ENCODE peak calls at places on chromosome 21, in eight cellular contexts. I is BE2C; Q is GM03348; T is activated T-helper 2 cell treated with anti-CD3 and anti-CD28 coated beads, Interferon-gamma antibody, Interleukin-2, Interleukin-4, amounts not matched to agents 10 μg/mL and 5 μg/mL and 100 μg/mL, durations not matched to agents 14 hours and 24 hours and 36 hours; G is NCI-H1694; M is stomach; H is left kidney; C is stimulated activated CD4-positive, alpha-beta T cell treated with anti-CD3 and anti-CD28 coated beads, Interleukin-12 subunit alpha, Interleukin-12 subunit beta, amount 100 ng/mL, for 48 hours. U is an unnamed sample.

GRCh38 chr21:35864039-35864438 is 196.3 kb downstream of the SETD4 start:
- DNase-seq in I (no peak), Q (no peak), T (no peak), G (no peak), M (no peak), H (no peak), C (no peak), U (no peak)

GRCh38 chr21:31456201-31456600 is 112.1 kb upstream of the TIAM1 start:
- DNase-seq in I (no peak), Q (no peak), T (no peak), G (no peak), M (no peak), H (no peak), C (no peak), U (no peak)

GRCh38 chr21:46568562-46568961 is 36.3 kb downstream of the S100B start:
- DNase-seq in I (no peak), Q (no peak), T (no peak), G (no peak), M (no peak), H (no peak), C (no peak), U (no peak)

GRCh38 chr21:37071561-37072238 is 1.2 kb downstream of the PIGP start:
- DNase-seq in I (peak), Q (peak), T (no peak), G (peak), M (peak), H (peak), C (no peak), U (peak)

GRCh38 chr21:39353295-39353694 is 4.4 kb upstream of the HMGN1 start:
- DNase-seq in I (no peak), Q (no peak), T (no peak), G (no peak), M (no peak), H (no peak), C (no peak), U (no peak)

GRCh38 chr21:46183910-46184624 is at the start of gene SPATC1L:
- DNase-seq in I (peak), Q (peak), T (no peak), G (peak), M (peak), H (peak), C (peak), U (no peak)

GRCh38 chr21:42218836-42219605 is at the start of gene ABCG1:
- DNase-seq in I (peak), Q (peak), T (no peak), G (no peak), M (peak), H (peak), C (no peak), U (peak)

GRCh38 chr21:36347278-36347961 is 27.4 kb downstream of the MORC3 start:
- DNase-seq in I (no peak), Q (peak), T (no peak), G (no peak), M (no peak), H (no peak), C (no peak), U (peak)

GRCh38 chr21:30839304-30839703 is 9.7 kb upstream of the KRTAP7-1 start:
- DNase-seq in I (peak), Q (no peak), T (peak), G (peak), M (no peak), H (peak), C (no peak), U (peak)